ENCODE peak calls at places on chromosomes 4 and X, in eight cellular contexts. Q is foreskin keratinocyte; L is mucosa of gallbladder; M is GDM1; K is aorta; Y is naive thymus-derived CD8-positive, alpha-beta T cell; D is naive B cell; J is uterus. P is an unnamed sample.
A peak's percentile ranks its signal among the peaks of the same experiment; 100 is the strongest.

GRCh38 chr4:150799207-150799606 is 215.9 kb downstream of the LRBA start:
- DNase-seq in L (no peak), J (no peak), K (no peak), M (no peak), D (no peak), Q (no peak), Y (no peak), P (no peak)

GRCh38 chr4:126441173-126441810 is 1126.5 kb downstream of the FAT4 start:
- DNase-seq in Q (no peak), D (no peak), L (no peak), K (no peak), Y (no peak), J (no peak), M (no peak), P (peak; percentile 17)

GRCh38 chrX:150757371-150757770 is 64.2 kb downstream of the MTMR1 start:
- DNase-seq in J (no peak), Q (no peak), Y (no peak), K (no peak), D (no peak), L (no peak), M (no peak), P (no peak)

GRCh38 chr4:19002170-19002569 is 980.6 kb upstream of the LCORL start:
- DNase-seq in J (no peak), K (no peak), D (no peak), Q (no peak), Y (no peak), M (no peak), L (no peak), P (no peak)

GRCh38 chrX:123859828-123860505 is at the start of gene XIAP:
- DNase-seq in D (peak; percentile 70), J (peak; percentile 82), Y (peak; percentile 78), L (peak; percentile 74), Q (peak; percentile 86), K (peak; percentile 87), M (peak; percentile 62), P (peak; percentile 84)

GRCh38 chrX:46994096-46994495 is 81.9 kb downstream of the JADE3 start:
- DNase-seq in Y (no peak), K (no peak), D (no peak), L (no peak), J (no peak), Q (no peak), M (no peak), P (peak; percentile 0)

GRCh38 chr4:78149737-78150136 is 92.6 kb downstream of the FRAS1 start:
- DNase-seq in L (no peak), Q (no peak), D (no peak), M (no peak), Y (no peak), K (no peak), J (no peak), P (no peak)

GRCh38 chr4:147407261-147408045 is 73.4 kb upstream of the EDNRA start:
- DNase-seq in D (no peak), K (no peak), Q (no peak), M (no peak), Y (no peak), L (no peak), J (no peak), P (no peak)

GRCh38 chrX:46408553-46409407 is 136.4 kb downstream of the ZNF674 start:
- DNase-seq in Y (peak; percentile 53), M (peak; percentile 52), D (peak; percentile 33), Q (peak; percentile 29), K (peak; percentile 83), J (peak; percentile 74), L (peak; percentile 68), P (peak; percentile 76)

GRCh38 chr4:8618421-8618820 is 25.9 kb downstream of the CPZ start:
- DNase-seq in Y (no peak), K (no peak), Q (no peak), D (no peak), L (no peak), M (no peak), J (no peak), P (no peak)

GRCh38 chrX:150574824-150575409 is 6.5 kb downstream of the MTM1 start:
- DNase-seq in K (no peak), M (no peak), Y (no peak), Q (no peak), J (no peak), D (no peak), L (no peak), P (no peak)

GRCh38 chr4:148962539-148963290 is 520.5 kb upstream of the NR3C2 start:
- DNase-seq in L (no peak), D (no peak), J (no peak), K (no peak), M (no peak), Q (peak; percentile 67), Y (no peak), P (peak; percentile 73)

GRCh38 chrX:69136546-69137331 is 28.5 kb downstream of the PJA1 start:
- DNase-seq in M (no peak), K (peak; percentile 55), J (peak; percentile 52), Y (no peak), L (no peak), Q (no peak), D (no peak), P (no peak)

GRCh38 chr4:139243448-139244365 is 36.3 kb downstream of the MGARP start:
- DNase-seq in Q (peak; percentile 100), J (no peak), Y (no peak), D (no peak), K (peak; percentile 57), L (no peak), M (no peak), P (peak; percentile 99)

GRCh38 chr4:64465263-64465662 is 56.0 kb upstream of the TECRL start:
- DNase-seq in Y (no peak), M (no peak), L (no peak), D (no peak), J (no peak), K (no peak), Q (no peak), P (no peak)

GRCh38 chr4:40206421-40206820 is 9.6 kb downstream of the RHOH start:
- DNase-seq in L (no peak), J (no peak), K (no peak), D (no peak), Y (no peak), Q (no peak), M (no peak), P (no peak)

GRCh38 chr4:74628808-74629616 is 165.3 kb downstream of the BTC start:
- DNase-seq in D (no peak), Q (no peak), L (no peak), Y (no peak), K (no peak), M (peak; percentile 49), J (no peak), P (peak; percentile 26)

GRCh38 chrX:135087867-135088266 is 32.5 kb downstream of the ETDB start:
- DNase-seq in Q (no peak), M (no peak), D (no peak), Y (no peak), J (no peak), L (no peak), K (no peak), P (no peak)

GRCh38 chr4:152211936-152212675 is 323.8 kb downstream of the FBXW7 start:
- DNase-seq in D (no peak), Q (no peak), L (no peak), J (no peak), M (no peak), Y (no peak), K (no peak), P (no peak)

GRCh38 chrX:70219938-70220764 is 14.3 kb upstream of the AWAT1 start:
- DNase-seq in Q (peak; percentile 75), J (no peak), D (no peak), Y (no peak), K (peak; percentile 50), M (no peak), L (no peak), P (peak; percentile 1)

GRCh38 chr4:182449186-182449880 is 206.1 kb downstream of the TENM3 start:
- DNase-seq in D (no peak), Q (peak; percentile 42), K (no peak), J (no peak), L (no peak), M (no peak), Y (no peak), P (peak; percentile 49)

GRCh38 chr4:56155432-56155831 is 206.7 kb downstream of the CEP135 start:
- DNase-seq in Q (no peak), K (no peak), J (no peak), D (no peak), L (no peak), Y (no peak), M (no peak), P (no peak)

GRCh38 chrX:10519278-10519677 is 101.1 kb downstream of the MID1 start:
- DNase-seq in D (no peak), L (no peak), M (no peak), J (no peak), Y (no peak), K (no peak), Q (no peak), P (no peak)

GRCh38 chrX:110384490-110384889 is 25.8 kb downstream of the RTL9 start:
- DNase-seq in Y (no peak), J (no peak), Q (peak; percentile 35), M (no peak), D (no peak), L (no peak), K (no peak), P (peak; percentile 75)

GRCh38 chr4:124907881-124908280 is 195.3 kb upstream of the ANKRD50 start:
- DNase-seq in L (no peak), D (no peak), J (no peak), Y (no peak), Q (no peak), M (no peak), K (no peak), P (peak; percentile 91)

GRCh38 chrX:153441296-153441695 is 4.6 kb downstream of the TREX2 start:
- DNase-seq in L (no peak), J (no peak), Y (no peak), Q (peak; percentile 47), D (no peak), M (no peak), K (no peak), P (no peak)

GRCh38 chr4:23789765-23790164 is 100.1 kb downstream of the PPARGC1A start:
- DNase-seq in J (peak; percentile 45), Y (no peak), M (no peak), Q (no peak), K (peak; percentile 64), D (no peak), L (peak; percentile 47), P (peak; percentile 79)

GRCh38 chr4:40196724-40197281 is at the start of gene RHOH:
- DNase-seq in L (no peak), Q (no peak), J (no peak), Y (peak; percentile 91), K (no peak), M (peak; percentile 63), D (peak; percentile 89), P (no peak)

P was measured in IMR-90.